ENCODE peak calls at places on chromosomes 16 and 17, in four cellular contexts. One of them, this sample, is unnamed.

GRCh38 chr16:67833035-67833417 is 9.1 kb upstream of the THAP11 start:
- DNase-seq in stimulated activated CD4-positive, alpha-beta T cell treated with anti-CD3 and anti-CD28 coated beads, TNF-alpha, amount 100 ng/mL, for 24 hours: no peak
- DNase-seq in activated naive CD4-positive, alpha-beta T cell treated with anti-CD3 and anti-CD28 coated beads for 36 hours: no peak
- DNase-seq in GM23338: no peak
- DNase-seq in this sample: no peak

GRCh38 chr16:48609453-48610023 is 442 bp downstream of the N4BP1 start:
- DNase-seq in GM23338: peak; percentile 63
- DNase-seq in activated naive CD4-positive, alpha-beta T cell treated with anti-CD3 and anti-CD28 coated beads for 36 hours: peak; percentile 51
- DNase-seq in stimulated activated CD4-positive, alpha-beta T cell treated with anti-CD3 and anti-CD28 coated beads, TNF-alpha, amount 100 ng/mL, for 24 hours: no peak
- DNase-seq in this sample: peak; percentile 66

GRCh38 chr17:36627101-36627500 is 25.7 kb downstream of the MRM1 start:
- DNase-seq in stimulated activated CD4-positive, alpha-beta T cell treated with anti-CD3 and anti-CD28 coated beads, TNF-alpha, amount 100 ng/mL, for 24 hours: no peak
- DNase-seq in activated naive CD4-positive, alpha-beta T cell treated with anti-CD3 and anti-CD28 coated beads for 36 hours: no peak
- DNase-seq in GM23338: peak; percentile 56
- DNase-seq in this sample: no peak

GRCh38 chr16:2483160-2483559 is 8.2 kb downstream of the TBC1D24 start:
- DNase-seq in stimulated activated CD4-positive, alpha-beta T cell treated with anti-CD3 and anti-CD28 coated beads, TNF-alpha, amount 100 ng/mL, for 24 hours: no peak
- DNase-seq in GM23338: no peak
- DNase-seq in activated naive CD4-positive, alpha-beta T cell treated with anti-CD3 and anti-CD28 coated beads for 36 hours: no peak
- DNase-seq in this sample: no peak

GRCh38 chr17:35373984-35374765 is 754 bp upstream of the SLFN11 start:
- DNase-seq in stimulated activated CD4-positive, alpha-beta T cell treated with anti-CD3 and anti-CD28 coated beads, TNF-alpha, amount 100 ng/mL, for 24 hours: peak; percentile 11
- DNase-seq in GM23338: peak; percentile 54
- DNase-seq in activated naive CD4-positive, alpha-beta T cell treated with anti-CD3 and anti-CD28 coated beads for 36 hours: peak; percentile 66
- DNase-seq in this sample: peak; percentile 58

GRCh38 chr17:83155128-83156081 is 76.0 kb downstream of the METRNL start:
- DNase-seq in stimulated activated CD4-positive, alpha-beta T cell treated with anti-CD3 and anti-CD28 coated beads, TNF-alpha, amount 100 ng/mL, for 24 hours: no peak
- DNase-seq in GM23338: no peak
- DNase-seq in activated naive CD4-positive, alpha-beta T cell treated with anti-CD3 and anti-CD28 coated beads for 36 hours: peak; percentile 37
- DNase-seq in this sample: no peak

GRCh38 chr17:55811536-55811935 is 60.7 kb downstream of the PCTP start:
- DNase-seq in activated naive CD4-positive, alpha-beta T cell treated with anti-CD3 and anti-CD28 coated beads for 36 hours: no peak
- DNase-seq in GM23338: no peak
- DNase-seq in stimulated activated CD4-positive, alpha-beta T cell treated with anti-CD3 and anti-CD28 coated beads, TNF-alpha, amount 100 ng/mL, for 24 hours: no peak
- DNase-seq in this sample: no peak

GRCh38 chr16:85331685-85332084 is 219.4 kb upstream of the CIBAR2 start:
- DNase-seq in stimulated activated CD4-positive, alpha-beta T cell treated with anti-CD3 and anti-CD28 coated beads, TNF-alpha, amount 100 ng/mL, for 24 hours: no peak
- DNase-seq in GM23338: no peak
- DNase-seq in activated naive CD4-positive, alpha-beta T cell treated with anti-CD3 and anti-CD28 coated beads for 36 hours: no peak
- DNase-seq in this sample: no peak

GRCh38 chr17:73232587-73233373 is 28.9 kb downstream of the CPSF4L start:
- DNase-seq in stimulated activated CD4-positive, alpha-beta T cell treated with anti-CD3 and anti-CD28 coated beads, TNF-alpha, amount 100 ng/mL, for 24 hours: peak; percentile 6
- DNase-seq in activated naive CD4-positive, alpha-beta T cell treated with anti-CD3 and anti-CD28 coated beads for 36 hours: peak; percentile 67
- DNase-seq in GM23338: peak; percentile 63
- DNase-seq in this sample: no peak

GRCh38 chr17:4853195-4853762 is 20.1 kb downstream of the MINK1 start:
- DNase-seq in stimulated activated CD4-positive, alpha-beta T cell treated with anti-CD3 and anti-CD28 coated beads, TNF-alpha, amount 100 ng/mL, for 24 hours: no peak
- DNase-seq in GM23338: no peak
- DNase-seq in activated naive CD4-positive, alpha-beta T cell treated with anti-CD3 and anti-CD28 coated beads for 36 hours: no peak
- DNase-seq in this sample: no peak

GRCh38 chr17:68221786-68222185 is 26.1 kb upstream of the AMZ2 start:
- DNase-seq in activated naive CD4-positive, alpha-beta T cell treated with anti-CD3 and anti-CD28 coated beads for 36 hours: no peak
- DNase-seq in GM23338: no peak
- DNase-seq in stimulated activated CD4-positive, alpha-beta T cell treated with anti-CD3 and anti-CD28 coated beads, TNF-alpha, amount 100 ng/mL, for 24 hours: no peak
- DNase-seq in this sample: no peak

GRCh38 chr17:2237521-2237921 is 66.1 kb downstream of the SMG6 start:
- DNase-seq in stimulated activated CD4-positive, alpha-beta T cell treated with anti-CD3 and anti-CD28 coated beads, TNF-alpha, amount 100 ng/mL, for 24 hours: no peak
- DNase-seq in GM23338: no peak
- DNase-seq in activated naive CD4-positive, alpha-beta T cell treated with anti-CD3 and anti-CD28 coated beads for 36 hours: no peak
- DNase-seq in this sample: peak; percentile 81

GRCh38 chr16:1870365-1871082 is 1.4 kb downstream of the MEIOB start:
- DNase-seq in stimulated activated CD4-positive, alpha-beta T cell treated with anti-CD3 and anti-CD28 coated beads, TNF-alpha, amount 100 ng/mL, for 24 hours: no peak
- DNase-seq in GM23338: no peak
- DNase-seq in activated naive CD4-positive, alpha-beta T cell treated with anti-CD3 and anti-CD28 coated beads for 36 hours: no peak
- DNase-seq in this sample: no peak

GRCh38 chr16:86814256-86814655 is 235.9 kb downstream of the FOXL1 start:
- DNase-seq in activated naive CD4-positive, alpha-beta T cell treated with anti-CD3 and anti-CD28 coated beads for 36 hours: no peak
- DNase-seq in stimulated activated CD4-positive, alpha-beta T cell treated with anti-CD3 and anti-CD28 coated beads, TNF-alpha, amount 100 ng/mL, for 24 hours: no peak
- DNase-seq in GM23338: no peak
- DNase-seq in this sample: no peak

GRCh38 chr17:59010026-59010425 is 96.7 kb downstream of the TRIM37 start:
- DNase-seq in stimulated activated CD4-positive, alpha-beta T cell treated with anti-CD3 and anti-CD28 coated beads, TNF-alpha, amount 100 ng/mL, for 24 hours: no peak
- DNase-seq in GM23338: no peak
- DNase-seq in activated naive CD4-positive, alpha-beta T cell treated with anti-CD3 and anti-CD28 coated beads for 36 hours: no peak
- DNase-seq in this sample: no peak

GRCh38 chr17:61139219-61139618 is 260.4 kb upstream of the TBX2 start:
- DNase-seq in stimulated activated CD4-positive, alpha-beta T cell treated with anti-CD3 and anti-CD28 coated beads, TNF-alpha, amount 100 ng/mL, for 24 hours: no peak
- DNase-seq in GM23338: no peak
- DNase-seq in activated naive CD4-positive, alpha-beta T cell treated with anti-CD3 and anti-CD28 coated beads for 36 hours: peak; percentile 75
- DNase-seq in this sample: no peak

GRCh38 chr16:84766978-84767773 is 52.6 kb upstream of the CRISPLD2 start:
- DNase-seq in GM23338: no peak
- DNase-seq in stimulated activated CD4-positive, alpha-beta T cell treated with anti-CD3 and anti-CD28 coated beads, TNF-alpha, amount 100 ng/mL, for 24 hours: no peak
- DNase-seq in activated naive CD4-positive, alpha-beta T cell treated with anti-CD3 and anti-CD28 coated beads for 36 hours: no peak
- DNase-seq in this sample: no peak

GRCh38 chr17:1460233-1460632 is 4.2 kb upstream of the CRK start:
- DNase-seq in GM23338: no peak
- DNase-seq in stimulated activated CD4-positive, alpha-beta T cell treated with anti-CD3 and anti-CD28 coated beads, TNF-alpha, amount 100 ng/mL, for 24 hours: no peak
- DNase-seq in activated naive CD4-positive, alpha-beta T cell treated with anti-CD3 and anti-CD28 coated beads for 36 hours: no peak
- DNase-seq in this sample: peak; percentile 55

GRCh38 chr17:4610656-4611055 is 26.3 kb downstream of the SMTNL2 start:
- DNase-seq in stimulated activated CD4-positive, alpha-beta T cell treated with anti-CD3 and anti-CD28 coated beads, TNF-alpha, amount 100 ng/mL, for 24 hours: no peak
- DNase-seq in GM23338: no peak
- DNase-seq in activated naive CD4-positive, alpha-beta T cell treated with anti-CD3 and anti-CD28 coated beads for 36 hours: no peak
- DNase-seq in this sample: no peak